ENCODE peak calls at places on chromosome X, in eight cellular contexts. Y, A, E, J, W, G, T and S are unnamed samples.

GRCh38 chrX:154409222-154409871 is at the start of gene DNASE1L1:
- DNase-seq in A (peak), J (peak), W (peak), G (peak), T (peak), Y (peak), E (peak), S (peak)

GRCh38 chrX:153357877-153358276 is 23.9 kb downstream of the ZNF275 start:
- DNase-seq in Y (no peak), W (no peak), E (no peak), J (no peak), G (no peak), A (no peak), T (no peak), S (no peak)

GRCh38 chrX:20285513-20285912 is 18.8 kb upstream of the RPS6KA3 start:
- DNase-seq in W (no peak), A (no peak), J (no peak), Y (no peak), G (no peak), T (no peak), E (no peak), S (no peak)

GRCh38 chrX:31280580-31280979 is 208.7 kb upstream of the FTHL17 start:
- DNase-seq in G (no peak), J (no peak), W (no peak), A (no peak), T (no peak), E (no peak), Y (no peak), S (no peak)

GRCh38 chrX:70656304-70656703 is 211.7 kb downstream of the DLG3 start:
- DNase-seq in Y (no peak), G (no peak), W (no peak), T (no peak), A (no peak), J (peak), E (peak), S (no peak)

GRCh38 chrX:67780694-67781109 is 236.9 kb downstream of the AR start:
- DNase-seq in W (no peak), J (peak), T (peak), Y (no peak), A (no peak), G (peak), E (peak), S (no peak)

GRCh38 chrX:155086202-155086840 is 15.0 kb downstream of the BRCC3 start:
- DNase-seq in J (peak), T (no peak), A (peak), Y (peak), W (no peak), G (no peak), E (peak), S (peak)

GRCh38 chrX:109797311-109797975 is 64.4 kb upstream of the ACSL4 start:
- DNase-seq in J (no peak), T (no peak), A (no peak), G (peak), W (no peak), Y (no peak), E (no peak), S (no peak)

GRCh38 chrX:27964432-27964831 is 16.8 kb downstream of the DCAF8L1 start:
- DNase-seq in W (no peak), T (no peak), G (peak), A (no peak), Y (no peak), J (no peak), E (no peak), S (no peak)

GRCh38 chrX:115616943-115617563 is 56.1 kb downstream of the PLS3 start:
- DNase-seq in A (no peak), G (peak), J (no peak), Y (peak), T (peak), E (no peak), W (peak), S (no peak)

GRCh38 chrX:47809065-47809788 is 27.5 kb upstream of the ZNF81 start:
- DNase-seq in E (no peak), W (no peak), Y (no peak), T (no peak), A (no peak), G (no peak), J (no peak), S (no peak)

DNA sequence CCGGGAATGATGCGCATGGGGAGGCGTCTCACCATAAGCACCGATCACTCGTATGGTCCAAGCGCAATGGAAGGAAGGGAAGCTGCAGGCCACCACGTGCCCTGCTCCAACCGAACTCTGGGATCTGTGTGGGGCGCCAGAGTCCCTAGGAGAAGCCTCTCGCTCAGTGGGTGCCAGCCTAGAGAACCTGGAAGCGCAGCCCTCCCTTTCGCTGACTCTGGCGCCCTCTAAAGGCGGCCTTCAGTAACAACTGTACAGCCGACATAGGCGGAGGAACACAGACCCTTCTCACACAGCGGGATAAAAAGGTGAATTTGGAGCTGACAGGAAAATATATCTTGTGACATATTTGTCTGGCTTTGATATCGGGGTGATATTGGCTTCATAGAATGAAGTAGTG is 76.0 kb downstream of the INTS6L start:
- DNase-seq in A (peak), Y (peak), E (peak), W (peak), J (peak), G (peak), T (no peak), S (peak)
- TF ChIP-seq CTCF in A (peak), Y (peak), E (peak), W (peak), J (no peak), G (peak), T (peak), S (peak)

GRCh38 chrX:10744011-10744410 is 123.6 kb upstream of the MID1 start:
- DNase-seq in G (no peak), W (no peak), T (no peak), Y (no peak), A (no peak), E (no peak), J (no peak), S (no peak)
- TF ChIP-seq CTCF in G (no peak), W (no peak), T (no peak), Y (no peak), A (no peak), E (no peak), J (no peak), S (no peak)

GRCh38 chrX:118637997-118638396 is 89.4 kb upstream of the IL13RA1 start:
- DNase-seq in Y (no peak), J (no peak), W (no peak), E (no peak), G (peak), T (no peak), A (no peak), S (no peak)
- TF ChIP-seq CTCF in Y (peak), J (no peak), W (no peak), E (no peak), G (peak), T (peak), A (no peak), S (no peak)

GRCh38 chrX:41333994-41334865 is at the start of gene DDX3X:
- DNase-seq in T (peak), Y (peak), G (peak), W (peak), J (peak), E (peak), A (peak), S (peak)
- TF ChIP-seq CTCF in T (peak), Y (no peak), G (no peak), W (no peak), J (no peak), E (no peak), A (no peak), S (no peak)

GRCh38 chrX:130301405-130301804 is 32.7 kb upstream of the ZNF280C start:
- DNase-seq in Y (no peak), W (no peak), G (no peak), E (no peak), T (no peak), A (no peak), J (no peak), S (no peak)

GRCh38 chrX:130299279-130300009 is 30.7 kb upstream of the ZNF280C start:
- DNase-seq in J (no peak), A (no peak), T (no peak), Y (peak), W (no peak), E (no peak), G (no peak), S (no peak)

GRCh38 chrX:130300010-130300282 is 31.2 kb upstream of the ZNF280C start:
- DNase-seq in E (no peak), T (no peak), A (no peak), W (no peak), Y (no peak), J (no peak), G (no peak), S (no peak)

GRCh38 chrX:130304587-130305368 is 34.9 kb upstream of the SLC25A14 start:
- DNase-seq in T (no peak), Y (peak), A (no peak), W (no peak), G (no peak), J (no peak), E (no peak), S (no peak)
- TF ChIP-seq CTCF in T (no peak), Y (peak), A (no peak), W (no peak), G (no peak), J (no peak), E (no peak), S (no peak)

GRCh38 chrX:38376747-38377146 is 24.3 kb downstream of the OTC start:
- DNase-seq in G (no peak), E (no peak), J (no peak), T (no peak), Y (no peak), W (no peak), A (no peak), S (no peak)

GRCh38 chrX:38379088-38379487 is 26.7 kb downstream of the OTC start:
- DNase-seq in A (no peak), G (no peak), J (peak), E (peak), T (no peak), W (no peak), Y (no peak), S (no peak)

GRCh38 chrX:38374431-38374830 is 22.0 kb downstream of the OTC start:
- DNase-seq in Y (no peak), W (no peak), T (no peak), J (no peak), A (no peak), E (no peak), G (no peak), S (no peak)

GRCh38 chrX:38375888-38376287 is 23.5 kb downstream of the OTC start:
- DNase-seq in J (peak), E (peak), T (no peak), G (peak), W (peak), A (no peak), Y (peak), S (no peak)
- TF ChIP-seq CTCF in J (no peak), E (peak), T (peak), G (peak), W (peak), A (no peak), Y (peak), S (peak)

GRCh38 chrX:55160685-55161552 is 59.2 kb upstream of the PAGE5 start:
- DNase-seq in A (peak), W (peak), G (peak), Y (peak), E (peak), T (peak), J (peak), S (peak)
- TF ChIP-seq CTCF in A (no peak), W (no peak), G (peak), Y (peak), E (peak), T (no peak), J (no peak), S (no peak)